ENCODE peak calls at places on chromosomes 12 and 14, in nine cellular contexts. Q, B, V, K, J, C, O, Y and X are unnamed samples.
A peak's percentile ranks its signal among the peaks of the same experiment; 100 is the strongest.

GRCh38 chr12:57208946-57209282 is 7.7 kb upstream of the NXPH4 start:
- DNase-seq in Q (no peak), B (no peak), V (no peak), K (no peak), J (no peak), C (peak; percentile 84), O (no peak), Y (peak; percentile 33), X (no peak)

GRCh38 chr12:1662761-1663439 is 28.0 kb upstream of the ADIPOR2 start:
- DNase-seq in Q (peak; percentile 28), B (peak; percentile 74), V (peak; percentile 91), K (no peak), J (peak; percentile 82), C (peak; percentile 24), O (no peak), Y (no peak), X (no peak)

GRCh38 chr12:4355150-4355842 is 24.2 kb downstream of the FGF23 start:
- DNase-seq in Q (no peak), B (no peak), V (no peak), K (no peak), J (no peak), C (no peak), O (no peak), Y (no peak), X (no peak)

GRCh38 chr12:54021432-54022013 is 6.7 kb upstream of the HOXC6 start:
- DNase-seq in Q (peak; percentile 64), B (no peak), V (peak; percentile 45), K (no peak), J (no peak), C (no peak), O (no peak), Y (no peak), X (no peak)

GRCh38 chr14:76203086-76204001 is 51.6 kb downstream of the GPATCH2L start:
- DNase-seq in Q (peak; percentile 98), B (no peak), V (peak; percentile 76), K (peak; percentile 75), J (no peak), C (no peak), O (no peak), Y (no peak), X (peak; percentile 98)

GRCh38 chr12:103468837-103469236 is 26.9 kb downstream of the C12orf42 start:
- DNase-seq in Q (no peak), B (no peak), V (no peak), K (no peak), J (peak; percentile 57), C (no peak), O (no peak), Y (no peak), X (no peak)

GRCh38 chr12:51850933-51851244 is 2.4 kb upstream of the FIGNL2 start:
- DNase-seq in Q (no peak), B (no peak), V (no peak), K (no peak), J (no peak), C (no peak), O (no peak), Y (no peak), X (no peak)

GRCh38 chr14:68417007-68417659 is 375.7 kb downstream of the ZFP36L1 start:
- DNase-seq in Q (no peak), B (peak; percentile 49), V (no peak), K (no peak), J (no peak), C (no peak), O (no peak), Y (no peak), X (no peak)

GRCh38 chr12:29395356-29395755 is 14.4 kb upstream of the ERGIC2 start:
- DNase-seq in Q (no peak), B (no peak), V (no peak), K (no peak), J (no peak), C (no peak), O (no peak), Y (no peak), X (no peak)

GRCh38 chr12:38638401-38638800 is 267.0 kb downstream of the CPNE8 start:
- DNase-seq in Q (no peak), B (peak; percentile 33), V (no peak), K (no peak), J (no peak), C (no peak), O (no peak), Y (no peak), X (no peak)

GRCh38 chr12:125105600-125105999 is 40.4 kb downstream of the AACS start:
- DNase-seq in Q (no peak), B (no peak), V (no peak), K (no peak), J (no peak), C (no peak), O (no peak), Y (no peak), X (no peak)

GRCh38 chr14:104399432-104400155 is 180.0 kb upstream of the C14orf180 start:
- DNase-seq in Q (no peak), B (peak; percentile 19), V (no peak), K (no peak), J (no peak), C (no peak), O (no peak), Y (no peak), X (no peak)

GRCh38 chr14:22338381-22338780 is 250.6 kb downstream of the DAD1 start:
- DNase-seq in Q (no peak), B (no peak), V (no peak), K (no peak), J (no peak), C (no peak), O (no peak), Y (no peak), X (no peak)

GRCh38 chr14:96102071-96102856 is 63.1 kb downstream of the C14orf132 start:
- DNase-seq in Q (no peak), B (no peak), V (no peak), K (peak; percentile 44), J (no peak), C (no peak), O (no peak), Y (peak; percentile 9), X (peak; percentile 31)

GRCh38 chr12:20248646-20249045 is 119.7 kb upstream of the PDE3A start:
- DNase-seq in Q (no peak), B (no peak), V (peak; percentile 13), K (no peak), J (no peak), C (no peak), O (no peak), Y (no peak), X (no peak)

GRCh38 chr12:16437281-16437816 is 89.9 kb downstream of the MGST1 start:
- DNase-seq in Q (no peak), B (no peak), V (no peak), K (no peak), J (no peak), C (no peak), O (no peak), Y (no peak), X (no peak)

GRCh38 chr14:55271572-55272414 is 572 bp downstream of the FBXO34 start:
- DNase-seq in Q (peak; percentile 81), B (peak; percentile 68), V (peak; percentile 90), K (peak; percentile 14), J (peak; percentile 91), C (peak; percentile 73), O (peak; percentile 82), Y (peak; percentile 66), X (no peak)

GRCh38 chr14:55272415-55272786 is 1.2 kb downstream of the FBXO34 start:
- DNase-seq in Q (no peak), B (no peak), V (no peak), K (no peak), J (no peak), C (no peak), O (no peak), Y (no peak), X (no peak)

GRCh38 chr14:55274144-55274543 is 2.9 kb downstream of the FBXO34 start:
- DNase-seq in Q (no peak), B (no peak), V (no peak), K (no peak), J (no peak), C (no peak), O (no peak), Y (no peak), X (no peak)

GRCh38 chr14:55274760-55275159 is 3.5 kb downstream of the FBXO34 start:
- DNase-seq in Q (peak; percentile 54), B (no peak), V (no peak), K (peak; percentile 11), J (no peak), C (no peak), O (no peak), Y (no peak), X (no peak)

DNA sequence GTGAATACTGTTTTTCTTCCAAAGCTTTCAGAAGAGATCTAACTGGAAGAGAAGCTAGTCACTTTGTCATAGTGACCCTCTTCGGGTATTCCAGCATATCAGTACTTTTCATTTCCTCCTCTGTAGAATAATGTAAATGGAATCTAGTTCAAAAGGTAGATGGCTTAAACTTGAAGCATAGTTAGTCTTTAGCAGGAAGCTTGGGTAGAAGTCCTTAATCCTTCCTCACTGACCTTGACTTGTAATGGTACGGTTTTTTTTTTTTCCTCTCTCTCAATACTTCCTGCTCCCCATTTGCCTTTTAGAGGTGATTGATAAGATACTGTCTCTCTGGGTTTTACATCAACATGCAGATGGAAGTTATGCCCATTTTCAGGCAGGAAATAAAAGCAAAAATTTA is 1.7 kb downstream of the FBXO34 start:
- DNase-seq in Q (no peak), B (no peak), V (no peak), K (no peak), J (no peak), C (no peak), O (no peak), Y (no peak), X (no peak)
- H3K4me3 ChIP-seq in Q (peak overlapping the region; percentile 93), B (no peak overlapping the region), V (no peak overlapping the region), K (no peak overlapping the region), J (no peak overlapping the region), C (peak overlapping the region; percentile 96), O (peak overlapping the region; percentile 95), Y (no peak overlapping the region), X (peak overlapping the region; percentile 90)

DNA sequence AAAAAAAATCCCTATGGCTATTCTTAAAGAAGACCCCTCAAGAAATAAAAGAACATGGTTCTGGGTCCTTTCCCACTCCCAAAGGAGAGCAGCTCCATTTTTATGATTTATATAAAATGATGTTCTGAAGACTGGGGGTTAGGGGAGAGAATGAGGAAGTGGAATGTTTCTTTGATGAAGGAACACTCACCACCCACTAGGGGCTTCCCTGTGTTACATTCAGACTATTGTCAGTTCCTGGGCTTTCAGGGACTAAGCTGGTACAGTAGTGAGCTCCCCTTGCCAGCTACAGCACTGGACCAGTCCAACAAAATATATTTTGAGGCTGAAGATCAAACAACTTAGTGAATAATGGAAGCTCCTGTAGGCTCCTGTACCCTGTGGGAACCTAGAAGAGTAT is 98.9 kb downstream of the HMGA2 start:
- DNase-seq in Q (no peak), B (no peak), V (no peak), K (no peak), J (no peak), C (no peak), O (no peak), Y (no peak), X (no peak)
- TF ChIP-seq CTCF in Q (peak; percentile 15), B (no peak), V (no peak), K (no peak), J (no peak), C (no peak), O (no peak), Y (no peak), X (peak; percentile 16)

GRCh38 chr12:108666326-108666995 is 32.8 kb upstream of the SELPLG start:
- DNase-seq in Q (peak; percentile 78), B (no peak), V (no peak), K (no peak), J (peak; percentile 69), C (peak; percentile 68), O (no peak), Y (peak; percentile 62), X (no peak)
- H3K4me3 ChIP-seq in Q (no peak overlapping the region), B (no peak overlapping the region), V (no peak overlapping the region), K (no peak overlapping the region), J (no peak overlapping the region), C (no peak overlapping the region), O (no peak overlapping the region), Y (no peak overlapping the region), X (no peak overlapping the region)

GRCh38 chr12:99224237-99224636 is 423.3 kb upstream of the GARIN6 start:
- DNase-seq in Q (no peak), B (no peak), V (no peak), K (no peak), J (no peak), C (no peak), O (no peak), Y (no peak), X (no peak)
- TF ChIP-seq CTCF in Q (no peak), B (no peak), V (no peak), K (no peak), J (no peak), C (no peak), O (no peak), Y (no peak), X (no peak)